ENCODE peak calls at places on chromosomes 1 and 21, in seven cellular contexts. One of them, this sample, is unnamed.

GRCh38 chr1:92326681-92327080 is 27.8 kb downstream of the RPAP2 start:
- DNase-seq in body of pancreas: no peak
- DNase-seq in stomach: no peak
- DNase-seq in heart left ventricle: no peak
- DNase-seq in ovary: no peak
- DNase-seq in adrenal gland: no peak
- DNase-seq in transverse colon: no peak
- DNase-seq in this sample: no peak

GRCh38 chr1:39450956-39451601 is 40.4 kb upstream of the BMP8A start:
- DNase-seq in body of pancreas: no peak
- DNase-seq in stomach: no peak
- DNase-seq in heart left ventricle: no peak
- DNase-seq in ovary: peak; percentile 48
- DNase-seq in adrenal gland: peak; percentile 75
- DNase-seq in transverse colon: no peak
- DNase-seq in this sample: no peak

GRCh38 chr1:62882161-62882560 is 98.2 kb downstream of the ATG4C start:
- DNase-seq in body of pancreas: no peak
- DNase-seq in stomach: no peak
- DNase-seq in heart left ventricle: no peak
- DNase-seq in ovary: no peak
- DNase-seq in adrenal gland: no peak
- DNase-seq in transverse colon: no peak
- DNase-seq in this sample: no peak

GRCh38 chr1:2544875-2545638 is 11.1 kb upstream of the TNFRSF14 start:
- DNase-seq in body of pancreas: no peak
- DNase-seq in stomach: peak; percentile 36
- DNase-seq in heart left ventricle: no peak
- DNase-seq in ovary: no peak
- DNase-seq in adrenal gland: no peak
- DNase-seq in transverse colon: no peak
- DNase-seq in this sample: peak; percentile 57

GRCh38 chr1:58903450-58904298 is 119.8 kb upstream of the JUN start:
- DNase-seq in body of pancreas: peak; percentile 95
- DNase-seq in stomach: peak; percentile 95
- DNase-seq in heart left ventricle: peak; percentile 97
- DNase-seq in ovary: peak; percentile 93
- DNase-seq in adrenal gland: peak; percentile 96
- DNase-seq in transverse colon: peak; percentile 94
- DNase-seq in this sample: peak; percentile 91

GRCh38 chr1:95095833-95096217 is 21.3 kb upstream of the TLCD4 start:
- DNase-seq in body of pancreas: no peak
- DNase-seq in stomach: no peak
- DNase-seq in heart left ventricle: no peak
- DNase-seq in ovary: no peak
- DNase-seq in adrenal gland: no peak
- DNase-seq in transverse colon: no peak
- DNase-seq in this sample: peak; percentile 34

GRCh38 chr1:192088496-192088895 is 69.8 kb upstream of the RGS18 start:
- DNase-seq in body of pancreas: no peak
- DNase-seq in stomach: no peak
- DNase-seq in heart left ventricle: no peak
- DNase-seq in ovary: no peak
- DNase-seq in adrenal gland: no peak
- DNase-seq in transverse colon: no peak
- DNase-seq in this sample: no peak

GRCh38 chr1:4066860-4067599 is 167.0 kb upstream of the C1orf174 start:
- DNase-seq in body of pancreas: no peak
- DNase-seq in stomach: no peak
- DNase-seq in heart left ventricle: no peak
- DNase-seq in ovary: no peak
- DNase-seq in adrenal gland: no peak
- DNase-seq in transverse colon: no peak
- DNase-seq in this sample: no peak

GRCh38 chr1:63624911-63625310 is 31.7 kb downstream of the PGM1 start:
- DNase-seq in body of pancreas: no peak
- DNase-seq in stomach: no peak
- DNase-seq in heart left ventricle: no peak
- DNase-seq in ovary: no peak
- DNase-seq in adrenal gland: no peak
- DNase-seq in transverse colon: no peak
- DNase-seq in this sample: no peak

GRCh38 chr1:20875198-20875973 is 88.3 kb upstream of the HP1BP3 start:
- DNase-seq in body of pancreas: no peak
- DNase-seq in stomach: no peak
- DNase-seq in heart left ventricle: no peak
- DNase-seq in ovary: no peak
- DNase-seq in adrenal gland: no peak
- DNase-seq in transverse colon: peak; percentile 64
- DNase-seq in this sample: no peak

GRCh38 chr1:82485591-82486369 is 685.0 kb downstream of the ADGRL2 start:
- DNase-seq in body of pancreas: peak; percentile 16
- DNase-seq in stomach: no peak
- DNase-seq in heart left ventricle: peak; percentile 67
- DNase-seq in ovary: peak; percentile 64
- DNase-seq in adrenal gland: peak; percentile 61
- DNase-seq in transverse colon: peak; percentile 7
- DNase-seq in this sample: no peak

GRCh38 chr1:119102051-119102450 is 38.4 kb downstream of the WARS2 start:
- DNase-seq in body of pancreas: no peak
- DNase-seq in stomach: no peak
- DNase-seq in heart left ventricle: no peak
- DNase-seq in ovary: no peak
- DNase-seq in adrenal gland: no peak
- DNase-seq in transverse colon: no peak
- DNase-seq in this sample: no peak

GRCh38 chr1:158930504-158930903 is 848 bp upstream of the PYHIN1 start:
- DNase-seq in body of pancreas: no peak
- DNase-seq in stomach: no peak
- DNase-seq in heart left ventricle: no peak
- DNase-seq in ovary: no peak
- DNase-seq in adrenal gland: no peak
- DNase-seq in transverse colon: peak; percentile 28
- DNase-seq in this sample: no peak

GRCh38 chr1:209777587-209777986 is 6.8 kb downstream of the C1orf74 start:
- DNase-seq in body of pancreas: no peak
- DNase-seq in stomach: no peak
- DNase-seq in heart left ventricle: no peak
- DNase-seq in ovary: no peak
- DNase-seq in adrenal gland: no peak
- DNase-seq in transverse colon: no peak
- DNase-seq in this sample: no peak

GRCh38 chr1:209775634-209776033 is 8.7 kb downstream of the C1orf74 start:
- DNase-seq in body of pancreas: no peak
- DNase-seq in stomach: no peak
- DNase-seq in heart left ventricle: no peak
- DNase-seq in ovary: no peak
- DNase-seq in adrenal gland: no peak
- DNase-seq in transverse colon: no peak
- DNase-seq in this sample: no peak

GRCh38 chr1:209784276-209785169 is at the start of gene C1orf74:
- DNase-seq in body of pancreas: peak; percentile 99
- DNase-seq in stomach: peak; percentile 99
- DNase-seq in heart left ventricle: peak; percentile 99
- DNase-seq in ovary: peak; percentile 99
- DNase-seq in adrenal gland: peak; percentile 99
- DNase-seq in transverse colon: peak; percentile 99
- DNase-seq in this sample: peak; percentile 99

GRCh38 chr1:209783338-209783737 is 1.0 kb downstream of the C1orf74 start:
- DNase-seq in body of pancreas: no peak
- DNase-seq in stomach: no peak
- DNase-seq in heart left ventricle: no peak
- DNase-seq in ovary: no peak
- DNase-seq in adrenal gland: no peak
- DNase-seq in transverse colon: no peak
- DNase-seq in this sample: no peak

GRCh38 chr1:209780276-209780675 is 4.1 kb downstream of the C1orf74 start:
- DNase-seq in body of pancreas: no peak
- DNase-seq in stomach: no peak
- DNase-seq in heart left ventricle: no peak
- DNase-seq in ovary: no peak
- DNase-seq in adrenal gland: no peak
- DNase-seq in transverse colon: no peak
- DNase-seq in this sample: no peak
- TF ChIP-seq POLR2A in body of pancreas: no peak
- TF ChIP-seq POLR2A in stomach: no peak
- TF ChIP-seq POLR2A in heart left ventricle: no peak
- TF ChIP-seq POLR2A in ovary: no peak
- TF ChIP-seq POLR2A in adrenal gland: no peak
- TF ChIP-seq POLR2A in transverse colon: no peak
- TF ChIP-seq POLR2A in this sample: no peak

GRCh38 chr1:165828103-165828558 is 717 bp downstream of the UCK2 start:
- DNase-seq in body of pancreas: peak; percentile 60
- DNase-seq in stomach: peak; percentile 48
- DNase-seq in heart left ventricle: peak; percentile 24
- DNase-seq in ovary: peak; percentile 43
- DNase-seq in adrenal gland: no peak
- DNase-seq in transverse colon: peak; percentile 53
- DNase-seq in this sample: peak; percentile 79

GRCh38 chr1:165829888-165830287 is 2.5 kb downstream of the UCK2 start:
- DNase-seq in body of pancreas: no peak
- DNase-seq in stomach: no peak
- DNase-seq in heart left ventricle: no peak
- DNase-seq in ovary: no peak
- DNase-seq in adrenal gland: no peak
- DNase-seq in transverse colon: no peak
- DNase-seq in this sample: no peak

GRCh38 chr1:165826565-165826964 is 849 bp upstream of the UCK2 start:
- DNase-seq in body of pancreas: no peak
- DNase-seq in stomach: no peak
- DNase-seq in heart left ventricle: no peak
- DNase-seq in ovary: no peak
- DNase-seq in adrenal gland: no peak
- DNase-seq in transverse colon: no peak
- DNase-seq in this sample: no peak

GRCh38 chr1:165827199-165828102 is at the start of gene UCK2:
- DNase-seq in body of pancreas: peak; percentile 87
- DNase-seq in stomach: peak; percentile 82
- DNase-seq in heart left ventricle: peak; percentile 85
- DNase-seq in ovary: peak; percentile 68
- DNase-seq in adrenal gland: peak; percentile 87
- DNase-seq in transverse colon: peak; percentile 87
- DNase-seq in this sample: peak; percentile 85

DNA sequence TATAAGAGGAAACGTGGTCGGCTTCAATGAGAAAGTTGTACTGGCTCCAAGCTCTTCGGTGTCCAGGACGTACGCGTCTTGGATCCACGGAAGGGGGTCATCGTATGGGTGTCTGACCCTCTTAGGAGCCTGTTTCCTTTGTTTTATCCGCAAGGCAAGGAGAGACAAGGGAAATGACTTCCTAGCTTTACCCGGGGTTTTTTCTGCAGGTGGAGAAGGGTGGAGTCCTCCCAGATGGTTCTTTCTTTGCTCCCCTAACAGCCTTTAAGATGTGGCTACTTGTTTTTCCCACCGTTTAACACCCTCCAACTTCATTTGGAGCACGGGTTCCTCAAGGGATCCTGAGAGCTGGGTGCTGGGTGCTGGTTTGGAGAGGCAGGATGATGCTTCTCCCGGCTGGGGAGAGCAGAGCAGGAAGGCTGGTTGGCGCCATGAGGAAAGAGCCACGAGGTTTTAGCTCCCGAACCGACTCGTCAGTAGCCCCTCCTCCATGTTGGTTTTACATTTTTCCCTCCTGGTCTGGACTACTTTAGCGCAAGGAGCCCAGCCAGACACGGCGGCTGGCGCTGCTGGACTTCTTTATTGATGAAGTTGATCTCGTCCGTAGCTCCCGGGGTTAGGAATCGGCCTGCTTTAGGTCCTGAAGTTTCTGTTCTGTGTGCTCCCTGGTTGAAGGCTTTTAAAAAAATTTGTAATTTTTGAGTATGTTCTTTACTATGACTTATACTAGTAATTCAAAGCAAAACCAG is 1.3 kb downstream of the UCK2 start:
- DNase-seq in body of pancreas: peak; percentile 80
- DNase-seq in stomach: peak; percentile 67
- DNase-seq in heart left ventricle: peak; percentile 37
- DNase-seq in ovary: peak; percentile 36
- DNase-seq in adrenal gland: peak; percentile 80
- DNase-seq in transverse colon: peak; percentile 58
- DNase-seq in this sample: peak; percentile 82
- TF ChIP-seq POLR2A in body of pancreas: peak; percentile 65
- TF ChIP-seq POLR2A in stomach: no peak
- TF ChIP-seq POLR2A in heart left ventricle: no peak
- TF ChIP-seq POLR2A in ovary: no peak
- TF ChIP-seq POLR2A in adrenal gland: peak; percentile 40
- TF ChIP-seq POLR2A in transverse colon: no peak
- TF ChIP-seq POLR2A in this sample: peak; percentile 54

GRCh38 chr21:28657576-28657975 is 335.1 kb downstream of the LTN1 start:
- DNase-seq in body of pancreas: no peak
- DNase-seq in stomach: no peak
- DNase-seq in heart left ventricle: no peak
- DNase-seq in ovary: no peak
- DNase-seq in adrenal gland: no peak
- DNase-seq in transverse colon: no peak
- DNase-seq in this sample: no peak

GRCh38 chr21:28663111-28663693 is 329.5 kb downstream of the LTN1 start:
- DNase-seq in body of pancreas: no peak
- DNase-seq in stomach: no peak
- DNase-seq in heart left ventricle: no peak
- DNase-seq in ovary: no peak
- DNase-seq in adrenal gland: no peak
- DNase-seq in transverse colon: no peak
- DNase-seq in this sample: no peak
- TF ChIP-seq POLR2A in body of pancreas: no peak
- TF ChIP-seq POLR2A in stomach: no peak
- TF ChIP-seq POLR2A in heart left ventricle: no peak
- TF ChIP-seq POLR2A in ovary: no peak
- TF ChIP-seq POLR2A in adrenal gland: no peak
- TF ChIP-seq POLR2A in transverse colon: no peak
- TF ChIP-seq POLR2A in this sample: no peak

DNA sequence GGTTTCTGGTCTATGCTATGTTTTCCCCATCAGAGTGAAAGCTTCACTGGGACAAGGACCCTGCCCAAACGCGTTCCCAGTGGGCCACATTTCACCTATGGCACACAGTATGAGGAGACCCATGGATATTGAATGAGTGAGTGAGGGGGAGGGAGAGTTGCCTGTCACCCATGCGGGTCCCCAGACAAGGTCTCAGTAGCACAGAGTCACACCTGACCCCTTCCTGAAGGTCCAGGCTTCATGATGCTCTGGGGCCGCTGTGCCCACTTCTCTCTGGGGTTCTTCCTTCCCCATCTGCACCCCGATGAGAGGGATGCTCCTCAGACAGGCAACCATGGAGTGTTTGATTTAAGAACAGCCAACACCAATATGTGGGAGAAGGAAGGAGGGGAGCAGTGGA is 72.3 kb upstream of the CSF3R start:
- DNase-seq in body of pancreas: no peak
- DNase-seq in stomach: no peak
- DNase-seq in heart left ventricle: no peak
- DNase-seq in ovary: no peak
- DNase-seq in adrenal gland: no peak
- DNase-seq in transverse colon: no peak
- DNase-seq in this sample: no peak
- TF ChIP-seq POLR2A in body of pancreas: no peak
- TF ChIP-seq POLR2A in stomach: no peak
- TF ChIP-seq POLR2A in heart left ventricle: no peak
- TF ChIP-seq POLR2A in ovary: no peak
- TF ChIP-seq POLR2A in adrenal gland: no peak
- TF ChIP-seq POLR2A in transverse colon: no peak
- TF ChIP-seq POLR2A in this sample: no peak

GRCh38 chr1:37995773-37996379 is 6.1 kb upstream of the SF3A3 start:
- DNase-seq in body of pancreas: peak; percentile 75
- DNase-seq in stomach: peak; percentile 51
- DNase-seq in heart left ventricle: peak; percentile 88
- DNase-seq in ovary: peak; percentile 85
- DNase-seq in adrenal gland: peak; percentile 85
- DNase-seq in transverse colon: peak; percentile 74
- DNase-seq in this sample: no peak
- TF ChIP-seq POLR2A in body of pancreas: peak; percentile 18
- TF ChIP-seq POLR2A in stomach: no peak
- TF ChIP-seq POLR2A in heart left ventricle: no peak
- TF ChIP-seq POLR2A in ovary: no peak
- TF ChIP-seq POLR2A in adrenal gland: peak; percentile 49
- TF ChIP-seq POLR2A in transverse colon: no peak
- TF ChIP-seq POLR2A in this sample: peak; percentile 57